ENCODE peak calls at places on chromosomes 12 and 14, in seven cellular contexts. Q is neural progenitor cell; G is body of pancreas; H is choroid plexus epithelial cell; K is CD8-positive, alpha-beta T cell; B is keratinocyte; L is psoas muscle. V is an unnamed sample.

GRCh38 chr12:68118096-68118755 is 41.3 kb downstream of the IFNG start:
- DNase-seq in Q (no peak), G (no peak), H (no peak), K (no peak), B (no peak), L (no peak), V (no peak)

GRCh38 chr12:68508536-68509050 is 102.1 kb upstream of the RAP1B start:
- DNase-seq in Q (no peak), G (no peak), H (no peak), K (no peak), B (no peak), L (no peak), V (no peak)

GRCh38 chr12:52398176-52398575 is 8.0 kb downstream of the KRT82 start:
- DNase-seq in Q (no peak), G (no peak), H (no peak), K (no peak), B (no peak), L (no peak), V (no peak)

GRCh38 chr12:57889541-57889989 is 43.0 kb upstream of the CTDSP2 start:
- DNase-seq in Q (peak), G (peak), H (peak), K (no peak), B (no peak), L (peak), V (peak)

GRCh38 chr12:130633771-130634170 is 82.3 kb downstream of the RIMBP2 start:
- DNase-seq in Q (peak), G (peak), H (no peak), K (no peak), B (no peak), L (no peak), V (no peak)

GRCh38 chr14:59337151-59337611 is 128.0 kb downstream of the GPR135 start:
- DNase-seq in Q (peak), G (peak), H (peak), K (no peak), B (no peak), L (peak), V (no peak)

GRCh38 chr12:54958048-54958658 is 26.4 kb downstream of the TESPA1 start:
- DNase-seq in Q (peak), G (peak), H (peak), K (peak), B (peak), L (no peak), V (peak)

GRCh38 chr12:20144341-20144740 is 224.0 kb upstream of the PDE3A start:
- DNase-seq in Q (no peak), G (no peak), H (no peak), K (no peak), B (no peak), L (no peak), V (no peak)

GRCh38 chr12:113980537-113981337 is 14.6 kb upstream of the RBM19 start:
- DNase-seq in Q (peak), G (peak), H (peak), K (no peak), B (no peak), L (no peak), V (no peak)

GRCh38 chr12:104858611-104859010 is 99.5 kb downstream of the SLC41A2 start:
- DNase-seq in Q (no peak), G (no peak), H (no peak), K (no peak), B (no peak), L (no peak), V (no peak)

GRCh38 chr12:105231396-105231795 is 4.6 kb downstream of the APPL2 start:
- DNase-seq in Q (no peak), G (no peak), H (no peak), K (no peak), B (no peak), L (no peak), V (no peak)

GRCh38 chr14:87013583-87013982 is 979.4 kb downstream of the GALC start:
- DNase-seq in Q (no peak), G (no peak), H (peak), K (no peak), B (no peak), L (no peak), V (peak)

GRCh38 chr14:96105921-96106441 is 66.8 kb downstream of the C14orf132 start:
- DNase-seq in Q (no peak), G (peak), H (no peak), K (no peak), B (no peak), L (no peak), V (no peak)

GRCh38 chr14:104217486-104218360 is 79.3 kb downstream of the KIF26A start:
- DNase-seq in Q (no peak), G (peak), H (no peak), K (no peak), B (no peak), L (peak), V (no peak)

GRCh38 chr14:99721792-99722516 is 37.9 kb downstream of the CYP46A1 start:
- DNase-seq in Q (no peak), G (no peak), H (no peak), K (peak), B (no peak), L (no peak), V (no peak)

GRCh38 chr12:132847363-132848356 is 19.0 kb upstream of the GOLGA3 start:
- DNase-seq in Q (no peak), G (no peak), H (no peak), K (peak), B (no peak), L (no peak), V (no peak)

GRCh38 chr14:96162265-96162664 is 42.4 kb upstream of the BDKRB2 start:
- DNase-seq in Q (no peak), G (no peak), H (peak), K (peak), B (no peak), L (no peak), V (no peak)

GRCh38 chr12:111438501-111438900 is 32.8 kb downstream of the SH2B3 start:
- DNase-seq in Q (peak), G (peak), H (peak), K (peak), B (peak), L (no peak), V (no peak)

GRCh38 chr12:105617141-105617540 is 286.6 kb downstream of the C12orf75 start:
- DNase-seq in Q (no peak), G (no peak), H (no peak), K (no peak), B (no peak), L (no peak), V (no peak)

GRCh38 chr12:91958816-91959215 is 186.8 kb downstream of the BTG1 start:
- DNase-seq in Q (no peak), G (no peak), H (peak), K (no peak), B (no peak), L (no peak), V (peak)

GRCh38 chr14:101508196-101508947 is 52.9 kb upstream of the DIO3 start:
- DNase-seq in Q (no peak), G (peak), H (no peak), K (no peak), B (no peak), L (peak), V (no peak)

GRCh38 chr12:87303396-87304012 is 725.7 kb downstream of the C12orf50 start:
- DNase-seq in Q (no peak), G (no peak), H (no peak), K (no peak), B (no peak), L (no peak), V (no peak)

GRCh38 chr14:66649515-66649914 is 141.6 kb downstream of the GPHN start:
- DNase-seq in Q (no peak), G (no peak), H (no peak), K (no peak), B (no peak), L (no peak), V (no peak)

GRCh38 chr12:28021704-28022103 is 49.2 kb upstream of the PTHLH start:
- DNase-seq in Q (no peak), G (no peak), H (no peak), K (no peak), B (no peak), L (no peak), V (no peak)

GRCh38 chr14:24693353-24693737 is 59.4 kb upstream of the GZMB start:
- DNase-seq in Q (no peak), G (no peak), H (no peak), K (no peak), B (no peak), L (no peak), V (no peak)

GRCh38 chr12:674272-674781 is 11.1 kb upstream of the NINJ2 start:
- DNase-seq in Q (no peak), G (no peak), H (no peak), K (peak), B (no peak), L (no peak), V (no peak)

DNA sequence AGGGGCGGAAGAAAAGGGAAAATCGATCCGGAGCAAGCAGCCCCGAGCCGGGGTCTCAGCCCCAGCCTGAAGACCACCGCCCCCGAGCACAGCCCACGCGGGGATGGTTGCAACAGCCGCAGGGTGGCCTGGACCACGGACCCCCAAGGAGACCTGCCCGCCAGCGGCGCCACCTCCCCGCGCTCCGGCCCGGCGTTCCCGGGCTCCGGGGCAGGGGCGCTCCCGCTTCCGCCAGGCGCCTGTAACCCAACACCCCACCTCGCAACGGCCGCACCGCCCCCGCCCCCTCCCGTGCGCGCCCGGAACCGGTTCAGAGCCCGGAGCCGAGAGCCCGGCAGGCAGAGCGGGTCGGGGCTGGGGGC is 571 bp downstream of the ACTN1 start:
- DNase-seq in Q (peak), G (peak), H (peak), K (peak), B (no peak), L (peak), V (no peak)
- TF ChIP-seq CTCF in Q (no peak), G (no peak), H (no peak), K (no peak), B (no peak), L (no peak), V (no peak)

DNA sequence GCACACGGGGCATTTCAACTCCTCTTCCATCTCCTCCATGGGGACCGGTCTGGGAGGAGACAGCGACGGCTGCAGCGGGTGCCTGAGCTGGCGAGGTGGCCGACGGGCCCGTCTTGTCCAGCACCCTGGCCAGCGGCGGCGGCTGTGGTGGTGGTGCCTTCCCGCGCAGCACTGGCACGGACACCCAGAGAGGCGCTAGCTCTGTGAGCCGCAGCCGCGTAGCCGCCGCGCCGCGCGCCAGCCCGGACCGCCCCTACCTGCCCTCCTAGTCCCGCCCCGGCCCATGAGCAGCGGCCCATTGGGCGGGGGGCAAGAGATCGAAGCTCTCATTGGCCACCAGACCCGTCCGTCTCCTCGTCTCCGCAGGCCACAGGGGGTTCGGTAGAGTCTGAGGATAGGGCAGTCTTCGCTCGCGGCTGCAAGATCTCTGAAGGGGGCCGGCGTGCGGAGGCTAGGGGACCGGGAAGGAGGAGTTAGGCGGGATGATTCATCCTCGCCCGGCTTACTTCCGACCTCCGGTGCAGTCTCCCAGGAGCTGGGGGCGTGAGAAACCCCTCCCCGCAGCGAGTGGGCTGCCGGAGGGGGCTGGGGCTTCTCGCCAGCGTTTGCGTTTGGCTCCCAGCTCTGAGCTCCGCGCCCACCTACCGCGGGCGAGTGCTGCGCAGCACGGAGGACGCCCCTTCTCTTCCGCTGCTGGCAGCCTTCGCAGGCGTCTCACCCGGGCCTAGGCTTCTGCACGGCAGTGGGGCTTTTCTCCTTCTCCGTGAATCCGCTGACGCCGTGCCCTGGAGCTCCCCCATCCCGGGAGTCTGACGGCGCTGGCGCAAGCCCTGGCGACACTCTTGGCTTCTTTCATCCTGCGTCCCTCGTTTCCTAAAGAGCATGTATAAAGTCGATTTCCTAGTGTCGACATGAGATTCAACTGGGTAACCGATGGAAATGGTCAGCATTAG is at the start of gene TRIM9:
- DNase-seq in Q (peak), G (peak), H (peak), K (peak), B (peak), L (peak), V (peak)
- TF ChIP-seq CTCF in Q (no peak), G (no peak), H (no peak), K (no peak), B (no peak), L (no peak), V (no peak)

GRCh38 chr14:57293851-57294837 is 25.4 kb downstream of the AP5M1 start:
- DNase-seq in Q (peak), G (no peak), H (peak), K (no peak), B (no peak), L (no peak), V (no peak)
- TF ChIP-seq CTCF in Q (peak), G (peak), H (peak), K (peak), B (peak), L (peak), V (peak)

GRCh38 chr14:42532194-42532593 is 925.5 kb downstream of the LRFN5 start:
- DNase-seq in Q (no peak), G (no peak), H (no peak), K (no peak), B (no peak), L (no peak), V (no peak)

GRCh38 chr14:42533476-42533875 is 926.8 kb downstream of the LRFN5 start:
- DNase-seq in Q (no peak), G (no peak), H (no peak), K (no peak), B (no peak), L (no peak), V (no peak)

DNA sequence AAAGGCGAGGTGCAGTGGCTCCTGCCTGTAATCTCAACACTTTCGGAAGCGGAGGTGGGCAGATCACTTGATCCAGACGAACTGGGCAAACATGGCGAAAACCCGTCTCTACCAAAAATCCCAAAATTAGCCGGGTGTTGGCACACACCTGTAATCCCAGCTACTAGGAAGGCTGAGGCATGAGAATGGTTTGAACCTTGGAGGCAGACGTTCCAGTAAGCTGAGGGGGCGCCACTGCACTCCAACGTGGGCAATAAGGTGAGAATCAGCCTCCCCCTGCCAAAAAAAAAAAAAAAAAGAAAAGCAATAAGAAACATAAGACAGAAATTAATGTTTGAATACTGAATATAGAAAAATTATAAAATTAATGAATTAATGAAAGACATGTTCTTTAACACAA is 928.7 kb downstream of the LRFN5 start:
- DNase-seq in Q (no peak), G (no peak), H (no peak), K (no peak), B (no peak), L (no peak), V (no peak)
- TF ChIP-seq CTCF in Q (peak), G (no peak), H (no peak), K (no peak), B (no peak), L (no peak), V (no peak)

DNA sequence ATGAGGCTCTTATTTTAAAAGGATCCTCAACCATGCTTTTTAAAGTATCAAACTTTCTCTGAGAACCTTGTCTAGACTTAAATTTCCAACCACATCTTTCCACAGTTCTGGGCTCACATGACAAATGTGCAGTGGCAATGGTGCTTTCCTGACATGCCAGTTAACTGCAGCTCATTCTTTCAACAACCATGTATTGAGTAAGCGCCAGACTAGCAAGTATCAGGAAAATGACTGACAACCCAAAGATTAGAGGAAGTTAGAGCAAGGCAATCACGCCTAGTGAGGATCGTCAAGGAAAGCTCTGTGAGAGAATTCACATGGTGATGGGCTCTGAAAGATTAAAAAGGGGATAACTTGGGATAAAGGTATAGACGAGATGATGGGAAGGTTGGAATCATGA is 35.8 kb downstream of the FLVCR2 start:
- DNase-seq in Q (no peak), G (no peak), H (no peak), K (no peak), B (no peak), L (no peak), V (no peak)
- TF ChIP-seq CTCF in Q (no peak), G (no peak), H (no peak), K (no peak), B (no peak), L (no peak), V (no peak)

DNA sequence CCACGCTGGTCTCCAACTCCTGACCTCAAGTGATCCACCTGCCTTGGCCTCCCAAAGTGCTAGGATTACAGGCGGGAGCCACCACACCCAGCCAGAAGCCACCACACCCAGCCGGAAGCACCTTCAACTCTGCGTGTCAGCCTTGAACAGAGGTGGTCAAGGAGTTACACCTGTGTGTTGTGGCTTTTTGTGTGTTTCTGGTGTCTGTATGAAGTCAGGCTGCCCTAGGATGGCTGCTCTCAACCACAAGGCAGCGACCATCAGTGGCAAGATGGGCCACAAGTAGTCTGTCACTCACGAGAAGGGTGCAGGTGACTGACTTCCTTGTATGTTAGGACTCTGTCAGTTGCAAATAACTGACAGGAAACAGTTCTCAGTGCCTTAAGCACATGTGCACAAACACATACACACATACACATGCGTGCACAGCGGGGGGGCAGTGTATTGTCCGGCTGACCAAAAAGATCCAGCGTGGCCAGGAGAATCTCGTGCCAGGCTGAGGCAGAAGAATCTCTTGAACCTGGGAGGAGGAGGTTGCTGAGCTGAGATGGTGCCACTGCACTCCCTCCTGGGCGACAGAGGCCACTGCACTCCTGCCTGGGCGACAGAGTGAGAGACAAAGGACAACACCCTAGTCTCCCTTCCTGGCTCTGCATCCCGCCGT is 13.5 kb downstream of the P2RX4 start:
- DNase-seq in Q (no peak), G (peak), H (peak), K (no peak), B (no peak), L (no peak), V (no peak)
- TF ChIP-seq CTCF in Q (peak), G (peak), H (peak), K (peak), B (peak), L (no peak), V (peak)

DNA sequence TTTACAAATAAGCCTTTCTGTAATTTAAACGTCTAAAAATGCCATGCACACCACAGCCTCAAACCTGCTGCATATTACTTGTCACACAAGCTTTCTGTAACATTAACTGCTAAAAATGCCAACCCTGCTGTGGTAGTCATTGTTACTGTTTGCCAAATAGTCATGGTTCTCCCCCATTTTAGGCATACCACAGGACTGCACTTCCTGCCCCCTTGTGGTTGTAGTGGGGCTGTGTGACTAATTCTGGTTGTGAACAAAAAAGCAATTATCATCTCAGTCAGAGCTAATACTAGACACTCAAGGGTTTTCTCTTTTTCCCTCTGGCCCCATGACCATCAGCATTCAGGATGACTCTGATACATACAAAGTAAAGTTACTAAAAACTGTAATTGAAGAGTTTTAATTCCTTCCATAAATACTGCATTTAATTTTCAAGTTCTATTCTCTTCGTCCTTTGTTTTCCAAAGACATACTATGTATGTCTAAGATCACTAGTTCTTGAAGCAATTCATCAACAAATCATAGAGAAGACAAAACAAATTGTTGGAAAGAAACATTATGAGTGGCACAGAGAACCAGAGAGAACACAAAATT is 5.7 kb upstream of the SLC35F4 start:
- DNase-seq in Q (peak), G (peak), H (peak), K (no peak), B (no peak), L (no peak), V (no peak)
- TF ChIP-seq CTCF in Q (peak), G (peak), H (peak), K (no peak), B (peak), L (peak), V (peak)